ENCODE peak calls at places on chromosomes 16 and 17, in eight cellular contexts. P is stimulated activated CD4-positive, alpha-beta T cell treated with anti-CD3 and anti-CD28 coated beads, Interleukin-2, amount 100 ng/mL, for 48 hours; R is activated gamma-delta T cell treated with Interleukin-2 at 50 U/mL for 16 hours; H is tibial nerve; C is H54; L is neural progenitor cell; D is renal cortical epithelial cell; E is fibroblast of villous mesenchyme. M is an unnamed sample.

GRCh38 chr17:44661835-44662234 is 5.6 kb downstream of the MEIOC start:
- DNase-seq in D (no peak), E (peak), P (no peak), R (no peak), L (no peak), C (no peak), H (no peak), M (no peak)

GRCh38 chr16:81939164-81940067 is 71.9 kb downstream of the SDR42E1 start:
- DNase-seq in D (no peak), H (no peak), C (no peak), P (no peak), R (no peak), L (peak), E (no peak), M (no peak)

GRCh38 chr16:19853973-19854876 is 30.4 kb downstream of the GPRC5B start:
- DNase-seq in L (no peak), D (peak), E (no peak), P (no peak), R (no peak), C (no peak), H (no peak), M (no peak)

GRCh38 chr17:16371742-16372141 is 9.1 kb upstream of the UBB start:
- DNase-seq in E (peak), P (no peak), D (no peak), C (no peak), L (no peak), H (no peak), R (no peak), M (peak)

GRCh38 chr17:5128905-5129535 is 13.2 kb downstream of the USP6 start:
- DNase-seq in E (no peak), P (no peak), H (no peak), R (no peak), L (no peak), C (no peak), D (no peak), M (no peak)

GRCh38 chr17:43936434-43936833 is 5.8 kb downstream of the PPY start:
- DNase-seq in R (no peak), D (peak), H (no peak), E (no peak), L (no peak), C (peak), P (no peak), M (peak)

GRCh38 chr17:16477255-16477654 is 14.7 kb downstream of the LRRC75A start:
- DNase-seq in R (no peak), L (no peak), H (peak), C (peak), P (no peak), D (peak), E (peak), M (peak)

GRCh38 chr17:73647331-73647730 is 3.1 kb upstream of the SDK2 start:
- DNase-seq in D (no peak), H (no peak), P (no peak), E (no peak), R (no peak), C (no peak), L (no peak), M (no peak)

GRCh38 chr17:28151001-28151400 is 108.5 kb downstream of the NLK start:
- DNase-seq in H (no peak), L (peak), P (no peak), C (no peak), D (no peak), E (no peak), R (no peak), M (no peak)

GRCh38 chr17:82754297-82755208 is 2.7 kb downstream of the TBCD start:
- DNase-seq in L (peak), D (peak), C (no peak), E (peak), P (no peak), H (no peak), R (no peak), M (peak)

GRCh38 chr17:47252209-47252608 is 1.4 kb upstream of the ITGB3 start:
- DNase-seq in P (no peak), L (no peak), H (no peak), R (no peak), E (no peak), C (no peak), D (no peak), M (no peak)

GRCh38 chr16:49652441-49653175 is 203.3 kb downstream of the ZNF423 start:
- DNase-seq in L (no peak), H (peak), R (no peak), E (peak), P (no peak), C (no peak), D (peak), M (no peak)

GRCh38 chr17:56966277-56966676 is 5.4 kb upstream of the COIL start:
- DNase-seq in P (no peak), E (no peak), L (peak), R (no peak), H (no peak), D (no peak), C (no peak), M (peak)

GRCh38 chr17:76726766-76727718 is at the start of gene METTL23:
- DNase-seq in E (peak), D (peak), C (no peak), L (peak), H (peak), R (peak), P (peak), M (peak)

GRCh38 chr17:15463363-15463762 is 4.1 kb downstream of the CDRT4 start:
- DNase-seq in D (peak), R (no peak), E (peak), L (peak), H (peak), P (no peak), C (no peak), M (peak)

GRCh38 chr16:424033-424622 is 1.3 kb upstream of the RAB11FIP3 start:
- DNase-seq in C (peak), H (peak), L (peak), P (no peak), E (peak), R (no peak), D (peak), M (peak)

GRCh38 chr16:47320546-47321315 is 140.1 kb downstream of the ITFG1 start:
- DNase-seq in H (no peak), P (no peak), E (peak), L (no peak), D (peak), R (no peak), C (no peak), M (peak)

GRCh38 chr16:27625050-27625697 is 75.2 kb downstream of the KATNIP start:
- DNase-seq in C (no peak), L (no peak), R (no peak), H (no peak), P (no peak), D (peak), E (peak), M (no peak)

GRCh38 chr17:78986048-78986648 is 6.4 kb upstream of the LGALS3BP start:
- DNase-seq in H (no peak), P (no peak), E (peak), C (no peak), L (no peak), D (peak), R (no peak), M (no peak)

GRCh38 chr17:9256944-9257629 is 235.8 kb downstream of the NTN1 start:
- DNase-seq in H (no peak), E (peak), P (no peak), C (no peak), L (no peak), R (no peak), D (no peak), M (no peak)

GRCh38 chr16:81600275-81600674 is 155.7 kb downstream of the CMIP start:
- DNase-seq in P (no peak), D (peak), C (peak), L (peak), H (no peak), E (peak), R (no peak), M (peak)

GRCh38 chr17:27106347-27106981 is 187.4 kb upstream of the WSB1 start:
- DNase-seq in D (no peak), L (no peak), P (no peak), H (no peak), E (no peak), C (no peak), R (no peak), M (peak)

GRCh38 chr17:81054881-81055370 is 20.0 kb downstream of the BAIAP2 start:
- DNase-seq in C (no peak), L (no peak), R (no peak), H (no peak), E (no peak), P (no peak), D (no peak), M (no peak)

GRCh38 chr16:81910366-81910885 is 100.8 kb downstream of the SDR42E1 start:
- DNase-seq in L (no peak), H (no peak), P (no peak), E (no peak), D (no peak), C (no peak), R (no peak), M (no peak)

GRCh38 chr16:85675528-85675927 is 13.2 kb downstream of the GINS2 start:
- DNase-seq in H (no peak), R (no peak), D (peak), P (no peak), C (no peak), L (no peak), E (peak), M (no peak)

GRCh38 chr17:4533522-4534502 is 21.4 kb downstream of the MYBBP1A start:
- DNase-seq in D (no peak), E (no peak), R (no peak), C (no peak), P (no peak), H (no peak), L (peak), M (no peak)

GRCh38 chr17:82698974-82699442 is 510 bp upstream of the RAB40B start:
- DNase-seq in D (no peak), C (no peak), E (peak), H (no peak), L (no peak), R (no peak), P (no peak), M (no peak)

GRCh38 chr17:28574536-28574935 is 2.2 kb downstream of the ALDOC start:
- DNase-seq in E (no peak), C (no peak), D (no peak), H (no peak), P (no peak), R (no peak), L (no peak), M (no peak)

GRCh38 chr17:67637901-67638641 is 79.7 kb upstream of the NOL11 start:
- DNase-seq in E (no peak), P (no peak), D (peak), H (no peak), C (no peak), L (no peak), R (no peak), M (peak)

GRCh38 chr16:87017388-87018012 is 299.7 kb downstream of the C16orf95 start:
- DNase-seq in C (peak), L (peak), D (peak), R (no peak), E (peak), H (no peak), P (no peak), M (peak)

GRCh38 chr16:20740007-20740883 is 1.4 kb downstream of the THUMPD1 start:
- DNase-seq in E (no peak), H (no peak), D (peak), P (no peak), C (no peak), R (no peak), L (no peak), M (peak)

GRCh38 chr17:74877592-74878543 is 5.1 kb upstream of the FDXR start:
- DNase-seq in E (peak), P (no peak), L (no peak), D (no peak), C (no peak), H (no peak), R (no peak), M (peak)

GRCh38 chr17:12627776-12628491 is 37.8 kb upstream of the MYOCD start:
- DNase-seq in R (no peak), E (peak), D (no peak), P (no peak), C (no peak), L (no peak), H (no peak), M (peak)

GRCh38 chr17:28341516-28341915 is 6.0 kb downstream of the TNFAIP1 start:
- DNase-seq in L (no peak), P (no peak), C (no peak), H (no peak), E (no peak), D (no peak), R (no peak), M (no peak)

GRCh38 chr16:80122155-80122554 is 418.6 kb upstream of the DYNLRB2 start:
- DNase-seq in R (no peak), L (no peak), E (peak), C (no peak), P (no peak), H (peak), D (no peak), M (no peak)

GRCh38 chr16:66036775-66037715 is 329.4 kb upstream of the CDH5 start:
- DNase-seq in P (no peak), C (no peak), R (no peak), E (peak), L (no peak), D (no peak), H (peak), M (no peak)